ENCODE peak calls at places on chromosome 5, in eight cellular contexts. C, O, X, S, M, H, U and Q are unnamed samples. For H3K27me3, the result is how much of the 10 kb centered on the place peaks cover.

GRCh38 chr5:72599519-72600400 is 92.5 kb upstream of the ZNF366 start:
- DNase-seq in O (no peak), C (no peak), S (no peak), M (no peak), H (no peak), U (no peak), X (no peak), Q (no peak)

GRCh38 chr5:451587-452458 is 8.8 kb downstream of the EXOC3 start:
- DNase-seq in M (no peak), S (no peak), H (no peak), U (no peak), C (no peak), X (no peak), O (no peak), Q (no peak)

GRCh38 chr5:16721151-16722102 is 104.6 kb upstream of the RETREG1 start:
- DNase-seq in X (peak), M (no peak), C (no peak), S (peak), O (no peak), U (no peak), H (no peak), Q (no peak)

GRCh38 chr5:153520952-153521351 is 30.5 kb downstream of the GRIA1 start:
- DNase-seq in U (no peak), X (no peak), O (no peak), S (no peak), C (no peak), M (no peak), H (no peak), Q (no peak)

GRCh38 chr5:138967806-138968448 is 92.8 kb upstream of the LRRTM2 start:
- DNase-seq in S (no peak), C (no peak), O (no peak), H (no peak), U (no peak), M (no peak), X (peak), Q (no peak)

GRCh38 chr5:57608542-57608941 is 125.9 kb upstream of the ACTBL2 start:
- DNase-seq in S (no peak), U (no peak), H (no peak), O (no peak), M (no peak), X (no peak), C (no peak), Q (no peak)

GRCh38 chr5:135348920-135349319 is 50.1 kb downstream of the MACROH2A1 start:
- DNase-seq in M (no peak), U (no peak), H (no peak), S (no peak), O (no peak), X (no peak), C (no peak), Q (no peak)

GRCh38 chr5:144315026-144315425 is 144.4 kb downstream of the KCTD16 start:
- DNase-seq in S (no peak), U (no peak), H (no peak), C (no peak), X (no peak), M (no peak), O (no peak), Q (no peak)

GRCh38 chr5:11252523-11252922 is 491.5 kb upstream of the DAP start:
- DNase-seq in S (no peak), H (no peak), O (no peak), M (no peak), C (no peak), X (no peak), U (no peak), Q (no peak)

GRCh38 chr5:140322751-140323731 is 20.1 kb upstream of the PFDN1 start:
- DNase-seq in U (no peak), X (peak), S (peak), H (peak), C (peak), M (peak), O (no peak), Q (no peak)

GRCh38 chr5:111143910-111144309 is 51.8 kb downstream of the WDR36 start:
- DNase-seq in S (no peak), C (no peak), O (no peak), X (peak), U (no peak), M (peak), H (peak), Q (no peak)

GRCh38 chr5:131109540-131110255 is 55.4 kb downstream of the HINT1 start:
- DNase-seq in S (peak), U (no peak), O (peak), H (no peak), M (no peak), C (peak), X (no peak), Q (peak)

GRCh38 chr5:14958196-14958595 is 86.6 kb upstream of the ANKH start:
- DNase-seq in M (no peak), H (no peak), U (no peak), X (no peak), C (no peak), S (no peak), O (no peak), Q (no peak)

GRCh38 chr5:178237431-178238312 is 5.1 kb upstream of the PHYKPL start:
- DNase-seq in O (no peak), H (no peak), U (no peak), S (no peak), X (no peak), M (no peak), C (no peak), Q (no peak)

GRCh38 chr5:38827525-38827924 is 18.3 kb upstream of the OSMR start:
- DNase-seq in C (no peak), M (no peak), U (no peak), X (no peak), H (no peak), O (no peak), S (no peak), Q (no peak)

GRCh38 chr5:5403736-5404135 is 18.7 kb upstream of the ICE1 start:
- DNase-seq in S (no peak), M (no peak), H (no peak), X (no peak), O (no peak), C (peak), U (no peak), Q (no peak)

GRCh38 chr5:137071526-137071925 is 427.6 kb downstream of the SPOCK1 start:
- DNase-seq in M (no peak), U (no peak), O (no peak), H (no peak), C (no peak), S (no peak), X (no peak), Q (no peak)

GRCh38 chr5:170587808-170588207 is 84.0 kb downstream of the KCNIP1 start:
- DNase-seq in H (no peak), S (no peak), M (no peak), X (no peak), U (no peak), C (no peak), O (no peak), Q (no peak)

GRCh38 chr5:142845402-142845901 is 75.3 kb downstream of the ARHGAP26 start:
- DNase-seq in X (no peak), S (no peak), O (no peak), C (no peak), M (peak), H (peak), U (no peak), Q (no peak)

GRCh38 chr5:179244051-179244450 is 101.2 kb downstream of the ADAMTS2 start:
- DNase-seq in X (no peak), S (no peak), M (no peak), H (peak), U (no peak), O (no peak), C (no peak), Q (no peak)

GRCh38 chr5:171308453-171309275 is at the start of gene TLX3:
- DNase-seq in O (no peak), C (peak), M (no peak), S (peak), H (no peak), U (peak), X (no peak), Q (peak)

GRCh38 chr5:14665110-14665822 is 748 bp downstream of the OTULIN start:
- DNase-seq in C (peak), U (no peak), O (no peak), S (peak), X (peak), M (peak), H (peak), Q (no peak)

GRCh38 chr5:87421307-87421706 is 8.6 kb upstream of the CCNH start:
- DNase-seq in O (no peak), H (no peak), S (no peak), M (no peak), U (no peak), X (no peak), C (no peak), Q (no peak)

GRCh38 chr5:113693205-113693553 is 179.7 kb downstream of the YTHDC2 start:
- DNase-seq in X (no peak), M (peak), C (peak), U (peak), O (no peak), H (no peak), S (peak), Q (peak)

GRCh38 chr5:122565331-122565730 is 209.5 kb upstream of the SNX2 start:
- DNase-seq in U (no peak), M (no peak), X (no peak), C (no peak), S (no peak), H (no peak), O (no peak), Q (no peak)

GRCh38 chr5:141734501-141735231 is 52.6 kb upstream of the ARAP3 start:
- DNase-seq in O (no peak), M (no peak), S (peak), X (no peak), U (peak), H (no peak), C (peak), Q (peak)

GRCh38 chr5:89756955-89757354 is 652.6 kb downstream of the CETN3 start:
- DNase-seq in O (no peak), U (no peak), C (no peak), S (no peak), X (no peak), M (no peak), H (peak), Q (no peak)

GRCh38 chr5:132011561-132012384 is at the start of gene ACSL6:
- DNase-seq in C (peak), S (peak), U (peak), O (no peak), M (peak), H (peak), X (peak), Q (peak)

GRCh38 chr5:148382961-148383360 is 797 bp upstream of the FBXO38 start:
- DNase-seq in M (no peak), O (no peak), C (no peak), U (no peak), S (no peak), X (no peak), H (no peak), Q (no peak)

GRCh38 chr5:148383564-148384388 is at the start of gene FBXO38:
- DNase-seq in O (peak), U (peak), C (peak), M (peak), X (peak), S (peak), H (peak), Q (peak)

GRCh38 chr5:148386041-148386440 is 2.3 kb downstream of the FBXO38 start:
- DNase-seq in X (no peak), U (no peak), H (no peak), S (no peak), O (no peak), C (no peak), M (no peak), Q (no peak)

GRCh38 chr5:148384389-148384756 is 615 bp downstream of the FBXO38 start:
- DNase-seq in C (peak), U (no peak), O (no peak), X (no peak), H (no peak), S (no peak), M (no peak), Q (no peak)

DNA sequence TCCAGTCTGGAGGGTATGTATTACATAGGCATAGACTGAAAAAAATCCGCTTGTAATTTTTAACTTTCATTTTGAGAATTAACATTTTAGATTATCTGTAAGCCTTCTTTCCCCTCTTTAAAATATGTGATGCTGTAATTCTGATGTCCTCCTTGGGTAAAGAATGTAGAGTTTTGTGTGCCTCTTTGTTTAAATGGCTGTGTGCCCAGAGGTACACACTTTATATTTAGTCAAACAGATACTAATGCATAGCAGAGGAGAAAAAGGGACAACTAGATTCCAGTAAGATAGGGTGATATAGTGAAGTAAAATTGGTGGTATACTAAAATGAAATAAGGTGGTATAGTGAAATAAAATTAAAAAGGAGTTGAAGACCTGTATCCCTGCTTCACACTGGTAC is 1.3 kb downstream of the FBXO38 start:
- DNase-seq in X (no peak), S (no peak), M (no peak), H (no peak), U (no peak), O (no peak), C (no peak), Q (no peak)
- H3K4me3 ChIP-seq in X (no peak), S (peak), M (peak), H (peak), U (peak), O (no peak), C (peak), Q (no peak)

GRCh38 chr5:119022773-119023172 is 34.4 kb upstream of the DTWD2 start:
- DNase-seq in O (no peak), X (no peak), C (no peak), S (no peak), M (no peak), U (no peak), H (no peak), Q (no peak)
- H3K27me3 ChIP-seq in O (under half), X (under half), C (under half), S (under half), M (under half), U (under half), H (under half), Q (under half)

DNA sequence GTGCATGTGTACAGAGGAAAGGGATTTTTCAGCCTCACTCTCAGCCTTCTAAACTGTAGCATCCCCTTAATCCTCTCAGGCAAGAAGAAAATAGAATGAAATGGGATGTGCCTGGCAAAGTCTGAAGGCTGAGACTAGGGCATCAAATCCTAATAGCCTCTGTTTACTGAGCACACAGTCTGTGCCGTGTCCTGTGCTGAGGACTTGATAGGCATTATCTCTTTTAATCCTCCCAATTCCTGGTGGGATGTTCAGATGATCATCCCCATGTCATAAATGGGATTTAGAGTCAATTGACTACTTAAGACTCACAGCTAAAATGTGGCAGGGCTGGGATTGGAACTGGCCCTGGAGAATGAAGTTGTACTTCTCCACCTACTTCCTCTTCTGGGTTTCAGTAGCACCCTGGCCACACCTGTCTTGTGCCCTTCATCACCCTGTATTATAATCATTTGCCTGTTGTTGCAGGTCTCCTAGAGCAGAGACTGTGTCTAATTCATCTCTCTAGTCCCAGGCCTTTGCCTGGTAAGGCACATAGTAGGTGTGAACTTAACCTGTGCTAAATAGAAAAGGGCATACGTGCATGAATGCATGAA is 81.0 kb downstream of the WWC1 start:
- DNase-seq in O (no peak), X (no peak), C (no peak), S (no peak), U (no peak), M (no peak), H (no peak), Q (no peak)
- H3K4me3 ChIP-seq in O (no peak), X (no peak), C (no peak), S (no peak), U (no peak), M (no peak), H (no peak), Q (no peak)

GRCh38 chr5:2744485-2744884 is 7.0 kb downstream of the IRX2 start:
- DNase-seq in X (no peak), M (no peak), U (no peak), S (peak), H (no peak), C (no peak), O (no peak), Q (no peak)

GRCh38 chr5:2740849-2741555 is 10.5 kb downstream of the IRX2 start:
- DNase-seq in M (no peak), C (peak), X (no peak), H (no peak), U (peak), S (no peak), O (no peak), Q (no peak)

GRCh38 chr5:2741946-2742345 is 9.5 kb downstream of the IRX2 start:
- DNase-seq in C (no peak), S (peak), H (no peak), X (no peak), O (no peak), U (peak), M (no peak), Q (no peak)

GRCh38 chr5:2740051-2740848 is 11.2 kb downstream of the IRX2 start:
- DNase-seq in U (peak), S (peak), H (no peak), C (peak), O (no peak), M (no peak), X (no peak), Q (peak)

GRCh38 chr5:2742921-2743679 is 8.4 kb downstream of the IRX2 start:
- DNase-seq in S (peak), U (peak), X (no peak), O (no peak), H (no peak), C (peak), M (no peak), Q (peak)
- H3K27me3 ChIP-seq in S (half or more), U (half or more), X (under half), O (under half), H (half or more), C (half or more), M (half or more), Q (half or more)

GRCh38 chr5:127293373-127293772 is 2.8 kb downstream of the MEGF10 start:
- DNase-seq in H (no peak), U (no peak), C (peak), M (no peak), X (no peak), O (no peak), S (no peak), Q (no peak)
- H3K4me3 ChIP-seq in H (no peak), U (peak), C (peak), M (no peak), X (no peak), O (no peak), S (peak), Q (no peak)